ENCODE peak calls at places on chromosomes 11 and 22, in five cellular contexts. One of them, this sample, is unnamed. For H3K27me3, the result is how much of the 10 kb centered on the place peaks cover.

GRCh38 chr11:86288776-86289507 is 13.1 kb upstream of the HIKESHI start:
- DNase-seq in neural progenitor cell: no peak
- DNase-seq in MM.1S: no peak
- DNase-seq in fibroblast of lung: peak
- DNase-seq in HCT116: no peak
- DNase-seq in this sample: no peak

GRCh38 chr22:21942407-21942895 is 10.2 kb downstream of the PPM1F start:
- DNase-seq in MM.1S: no peak
- DNase-seq in HCT116: peak
- DNase-seq in neural progenitor cell: no peak
- DNase-seq in fibroblast of lung: peak
- DNase-seq in this sample: no peak

GRCh38 chr22:48757581-48757980 is 1070.1 kb downstream of the BRD1 start:
- DNase-seq in MM.1S: no peak
- DNase-seq in fibroblast of lung: no peak
- DNase-seq in neural progenitor cell: no peak
- DNase-seq in HCT116: no peak
- DNase-seq in this sample: peak

GRCh38 chr11:77024745-77025144 is 9.5 kb upstream of the B3GNT6 start:
- DNase-seq in neural progenitor cell: no peak
- DNase-seq in MM.1S: no peak
- DNase-seq in HCT116: no peak
- DNase-seq in fibroblast of lung: no peak
- DNase-seq in this sample: no peak

GRCh38 chr22:18067548-18068341 is 10.0 kb upstream of the PEX26 start:
- DNase-seq in HCT116: no peak
- DNase-seq in fibroblast of lung: peak
- DNase-seq in MM.1S: no peak
- DNase-seq in neural progenitor cell: no peak
- DNase-seq in this sample: no peak

GRCh38 chr11:67651976-67652895 is 1.7 kb upstream of the ACY3 start:
- DNase-seq in neural progenitor cell: peak
- DNase-seq in MM.1S: no peak
- DNase-seq in HCT116: no peak
- DNase-seq in fibroblast of lung: peak
- DNase-seq in this sample: peak

GRCh38 chr22:46317646-46318045 is 17.9 kb upstream of the TRMU start:
- DNase-seq in neural progenitor cell: no peak
- DNase-seq in fibroblast of lung: no peak
- DNase-seq in MM.1S: no peak
- DNase-seq in HCT116: no peak
- DNase-seq in this sample: no peak

GRCh38 chr11:117419136-117419914 is 91.7 kb downstream of the CEP164 start:
- DNase-seq in HCT116: no peak
- DNase-seq in neural progenitor cell: no peak
- DNase-seq in fibroblast of lung: peak
- DNase-seq in MM.1S: no peak
- DNase-seq in this sample: no peak

GRCh38 chr11:2523821-2524391 is 79.1 kb downstream of the KCNQ1 start:
- DNase-seq in HCT116: no peak
- DNase-seq in fibroblast of lung: no peak
- DNase-seq in neural progenitor cell: peak
- DNase-seq in MM.1S: no peak
- DNase-seq in this sample: no peak

GRCh38 chr22:33270596-33270995 is 212.4 kb upstream of the SYN3 start:
- DNase-seq in neural progenitor cell: peak
- DNase-seq in fibroblast of lung: no peak
- DNase-seq in HCT116: no peak
- DNase-seq in MM.1S: no peak
- DNase-seq in this sample: no peak

GRCh38 chr22:40328551-40328950 is 17.7 kb upstream of the ADSL start:
- DNase-seq in fibroblast of lung: no peak
- DNase-seq in neural progenitor cell: no peak
- DNase-seq in MM.1S: no peak
- DNase-seq in HCT116: no peak
- DNase-seq in this sample: no peak

GRCh38 chr11:67613960-67614715 is 7.4 kb downstream of the NDUFV1 start:
- DNase-seq in fibroblast of lung: peak
- DNase-seq in MM.1S: peak
- DNase-seq in neural progenitor cell: peak
- DNase-seq in HCT116: peak
- DNase-seq in this sample: peak

GRCh38 chr11:2272241-2272945 is 2.0 kb upstream of the ASCL2 start:
- DNase-seq in MM.1S: no peak
- DNase-seq in HCT116: no peak
- DNase-seq in neural progenitor cell: no peak
- DNase-seq in fibroblast of lung: no peak
- DNase-seq in this sample: no peak

GRCh38 chr11:15757299-15757698 is 599.0 kb downstream of the SOX6 start:
- DNase-seq in fibroblast of lung: no peak
- DNase-seq in neural progenitor cell: no peak
- DNase-seq in MM.1S: no peak
- DNase-seq in HCT116: no peak
- DNase-seq in this sample: no peak

GRCh38 chr11:130278745-130279144 is 36.0 kb downstream of the ZBTB44 start:
- DNase-seq in fibroblast of lung: no peak
- DNase-seq in HCT116: no peak
- DNase-seq in neural progenitor cell: no peak
- DNase-seq in MM.1S: no peak
- DNase-seq in this sample: no peak

GRCh38 chr22:22710719-22711531 is 66.5 kb downstream of the GGTLC2 start:
- DNase-seq in fibroblast of lung: peak
- DNase-seq in neural progenitor cell: peak
- DNase-seq in MM.1S: peak
- DNase-seq in HCT116: no peak
- DNase-seq in this sample: peak

GRCh38 chr22:28139993-28140392 is 220.9 kb upstream of the PITPNB start:
- DNase-seq in neural progenitor cell: no peak
- DNase-seq in MM.1S: no peak
- DNase-seq in fibroblast of lung: peak
- DNase-seq in HCT116: no peak
- DNase-seq in this sample: no peak

GRCh38 chr11:74057251-74058151 is 48.6 kb upstream of the UCP3 start:
- DNase-seq in MM.1S: no peak
- DNase-seq in HCT116: peak
- DNase-seq in neural progenitor cell: no peak
- DNase-seq in fibroblast of lung: peak
- DNase-seq in this sample: no peak

GRCh38 chr11:1504581-1505290 is 18.2 kb upstream of the MOB2 start:
- DNase-seq in MM.1S: no peak
- DNase-seq in HCT116: no peak
- DNase-seq in fibroblast of lung: no peak
- DNase-seq in neural progenitor cell: no peak
- DNase-seq in this sample: no peak

GRCh38 chr22:27144345-27144744 is 487.0 kb downstream of the MIAT start:
- DNase-seq in HCT116: no peak
- DNase-seq in MM.1S: no peak
- DNase-seq in fibroblast of lung: no peak
- DNase-seq in neural progenitor cell: no peak
- DNase-seq in this sample: no peak

GRCh38 chr22:17941501-17942406 is 82.6 kb downstream of the MICAL3 start:
- DNase-seq in fibroblast of lung: no peak
- DNase-seq in MM.1S: no peak
- DNase-seq in HCT116: no peak
- DNase-seq in neural progenitor cell: no peak
- DNase-seq in this sample: no peak

GRCh38 chr11:70628881-70629844 is 230.8 kb downstream of the CTTN start:
- DNase-seq in fibroblast of lung: no peak
- DNase-seq in MM.1S: no peak
- DNase-seq in HCT116: no peak
- DNase-seq in neural progenitor cell: no peak
- DNase-seq in this sample: peak

GRCh38 chr11:115222218-115222862 is 281.9 kb downstream of the CADM1 start:
- DNase-seq in fibroblast of lung: peak
- DNase-seq in MM.1S: peak
- DNase-seq in HCT116: no peak
- DNase-seq in neural progenitor cell: peak
- DNase-seq in this sample: no peak

GRCh38 chr11:9001736-9002135 is 2.1 kb downstream of the NRIP3 start:
- DNase-seq in HCT116: peak
- DNase-seq in MM.1S: no peak
- DNase-seq in fibroblast of lung: peak
- DNase-seq in neural progenitor cell: no peak
- DNase-seq in this sample: peak

GRCh38 chr11:130314184-130314748 is 451 bp downstream of the ZBTB44 start:
- DNase-seq in MM.1S: peak
- DNase-seq in HCT116: peak
- DNase-seq in neural progenitor cell: peak
- DNase-seq in fibroblast of lung: peak
- DNase-seq in this sample: peak

GRCh38 chr11:1053121-1053901 is 16.8 kb upstream of the MUC6 start:
- DNase-seq in HCT116: no peak
- DNase-seq in MM.1S: no peak
- DNase-seq in fibroblast of lung: no peak
- DNase-seq in neural progenitor cell: no peak
- DNase-seq in this sample: no peak

GRCh38 chr11:65646921-65647701 is 9.2 kb downstream of the SIPA1 start:
- DNase-seq in MM.1S: no peak
- DNase-seq in HCT116: no peak
- DNase-seq in neural progenitor cell: peak
- DNase-seq in fibroblast of lung: peak
- DNase-seq in this sample: peak

GRCh38 chr22:43338766-43339345 is 4.3 kb downstream of the SCUBE1 start:
- DNase-seq in HCT116: no peak
- DNase-seq in neural progenitor cell: peak
- DNase-seq in fibroblast of lung: no peak
- DNase-seq in MM.1S: no peak
- DNase-seq in this sample: peak
- H3K27me3 ChIP-seq in HCT116: under half
- H3K27me3 ChIP-seq in neural progenitor cell: under half
- H3K27me3 ChIP-seq in fibroblast of lung: under half
- H3K27me3 ChIP-seq in MM.1S: under half
- H3K27me3 ChIP-seq in this sample: under half

GRCh38 chr22:35425971-35426800 is 26.2 kb downstream of the MCM5 start:
- DNase-seq in MM.1S: no peak
- DNase-seq in neural progenitor cell: peak
- DNase-seq in HCT116: no peak
- DNase-seq in fibroblast of lung: peak
- DNase-seq in this sample: peak

GRCh38 chr22:35426801-35427140 is 26.8 kb downstream of the MCM5 start:
- DNase-seq in fibroblast of lung: no peak
- DNase-seq in MM.1S: no peak
- DNase-seq in HCT116: no peak
- DNase-seq in neural progenitor cell: no peak
- DNase-seq in this sample: no peak

GRCh38 chr22:35424081-35424480 is 24.1 kb downstream of the MCM5 start:
- DNase-seq in fibroblast of lung: no peak
- DNase-seq in HCT116: no peak
- DNase-seq in MM.1S: no peak
- DNase-seq in neural progenitor cell: no peak
- DNase-seq in this sample: no peak

GRCh38 chr22:35424761-35425160 is 24.8 kb downstream of the MCM5 start:
- DNase-seq in fibroblast of lung: no peak
- DNase-seq in MM.1S: no peak
- DNase-seq in HCT116: no peak
- DNase-seq in neural progenitor cell: no peak
- DNase-seq in this sample: no peak

GRCh38 chr22:35425546-35425945 is 25.6 kb downstream of the MCM5 start:
- DNase-seq in HCT116: no peak
- DNase-seq in neural progenitor cell: no peak
- DNase-seq in MM.1S: no peak
- DNase-seq in fibroblast of lung: no peak
- DNase-seq in this sample: no peak
- H3K4me2 ChIP-seq in HCT116: peak
- H3K4me2 ChIP-seq in neural progenitor cell: peak
- H3K4me2 ChIP-seq in MM.1S: no peak
- H3K4me2 ChIP-seq in fibroblast of lung: no peak
- H3K4me2 ChIP-seq in this sample: no peak

DNA sequence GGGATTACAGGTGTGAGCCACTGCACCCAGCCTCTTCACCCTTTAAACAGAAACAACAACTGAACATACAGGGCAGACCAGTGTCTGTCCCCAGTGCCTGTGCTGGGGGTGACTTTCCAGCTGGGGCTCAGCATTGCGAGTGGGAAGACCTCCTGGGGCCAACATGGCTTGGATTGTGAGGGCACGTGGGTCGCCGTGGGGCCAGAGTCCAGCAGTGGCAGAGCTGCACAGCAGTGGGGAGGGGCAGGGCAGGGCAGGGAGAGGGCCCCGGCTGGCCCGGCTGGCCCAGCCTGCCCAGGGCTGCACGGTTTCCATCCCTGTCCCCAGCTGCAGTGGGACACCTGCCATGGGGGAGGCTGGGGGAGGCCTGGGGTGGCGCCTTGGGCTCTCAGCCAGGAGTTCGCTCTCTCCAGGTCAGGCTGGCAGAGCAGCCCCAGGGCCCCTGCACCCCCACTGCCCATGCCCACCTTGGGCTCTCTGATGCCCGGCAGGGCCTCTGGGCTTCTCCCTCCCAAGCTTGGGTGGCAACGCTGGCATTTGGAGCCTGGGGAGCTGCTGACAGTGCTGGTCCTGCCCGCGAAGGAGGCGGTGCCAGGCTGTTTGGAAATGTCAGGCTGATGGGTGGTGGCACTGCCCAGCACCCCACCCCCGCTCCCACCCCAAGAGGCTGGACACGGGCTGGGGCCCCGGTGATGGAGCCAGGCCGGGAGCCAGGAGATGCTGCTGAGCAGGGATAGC is 30.5 kb upstream of the CCDC188 start:
- DNase-seq in HCT116: no peak
- DNase-seq in MM.1S: no peak
- DNase-seq in fibroblast of lung: no peak
- DNase-seq in neural progenitor cell: no peak
- DNase-seq in this sample: no peak
- H3K27me3 ChIP-seq in HCT116: under half
- H3K27me3 ChIP-seq in MM.1S: half or more
- H3K27me3 ChIP-seq in fibroblast of lung: under half
- H3K27me3 ChIP-seq in neural progenitor cell: under half
- H3K27me3 ChIP-seq in this sample: under half

GRCh38 chr22:16933274-16933923 is 74.6 kb downstream of the GAB4 start:
- DNase-seq in HCT116: no peak
- DNase-seq in MM.1S: no peak
- DNase-seq in neural progenitor cell: no peak
- DNase-seq in fibroblast of lung: no peak
- DNase-seq in this sample: no peak
- H3K4me2 ChIP-seq in HCT116: no peak
- H3K4me2 ChIP-seq in MM.1S: no peak
- H3K4me2 ChIP-seq in neural progenitor cell: no peak
- H3K4me2 ChIP-seq in fibroblast of lung: no peak
- H3K4me2 ChIP-seq in this sample: no peak

GRCh38 chr11:33884035-33884434 is 7.8 kb downstream of the LMO2 start:
- DNase-seq in fibroblast of lung: no peak
- DNase-seq in MM.1S: no peak
- DNase-seq in neural progenitor cell: no peak
- DNase-seq in HCT116: no peak
- DNase-seq in this sample: no peak
- H3K27me3 ChIP-seq in fibroblast of lung: under half
- H3K27me3 ChIP-seq in MM.1S: under half
- H3K27me3 ChIP-seq in neural progenitor cell: under half
- H3K27me3 ChIP-seq in HCT116: under half
- H3K27me3 ChIP-seq in this sample: under half

DNA sequence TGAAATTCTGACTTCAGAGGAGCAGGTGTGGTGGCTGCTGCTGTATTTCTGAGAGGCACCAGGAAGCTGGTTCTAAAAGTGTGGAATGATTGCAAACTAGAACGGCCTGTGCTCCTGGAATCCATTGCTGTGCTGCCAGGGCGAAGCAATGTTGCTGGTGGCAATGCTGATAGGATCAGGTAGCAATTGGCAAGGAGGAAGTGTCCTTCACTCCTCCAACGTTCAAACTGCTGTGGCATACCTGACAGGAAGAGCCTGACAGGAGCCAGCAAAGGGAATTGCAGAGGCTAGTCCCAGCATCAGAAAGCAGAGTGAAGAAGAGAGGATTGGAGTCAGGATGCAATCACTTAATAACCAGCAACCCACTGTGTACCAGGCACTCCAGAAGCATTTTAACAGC is 118.2 kb downstream of the FAR1 start:
- DNase-seq in neural progenitor cell: no peak
- DNase-seq in fibroblast of lung: no peak
- DNase-seq in HCT116: no peak
- DNase-seq in MM.1S: no peak
- DNase-seq in this sample: no peak
- H3K4me2 ChIP-seq in neural progenitor cell: no peak
- H3K4me2 ChIP-seq in fibroblast of lung: no peak
- H3K4me2 ChIP-seq in HCT116: no peak
- H3K4me2 ChIP-seq in MM.1S: no peak
- H3K4me2 ChIP-seq in this sample: no peak